ENCODE peak calls at places on chromosome 1, in four cellular contexts. V, U, L and G are unnamed samples.

GRCh38 chr1:45009956-45010854 is 919 bp downstream of the HECTD3 start:
- DNase-seq in U (peak; percentile 19), V (peak; percentile 65), L (no peak), G (no peak)

GRCh38 chr1:182185822-182186756 is 124.6 kb upstream of the ZNF648 start:
- DNase-seq in L (no peak), U (peak; percentile 56), V (no peak), G (peak; percentile 56)

GRCh38 chr1:50183734-50184133 is 75.0 kb downstream of the ELAVL4 start:
- DNase-seq in L (no peak), U (no peak), V (no peak), G (no peak)

GRCh38 chr1:10143961-10144485 is 66.3 kb upstream of the KIF1B start:
- DNase-seq in V (no peak), U (no peak), L (no peak), G (no peak)

GRCh38 chr1:180252638-180253536 is 22.8 kb downstream of the LHX4 start:
- DNase-seq in L (peak; percentile 78), V (peak; percentile 89), U (peak; percentile 71), G (no peak)

GRCh38 chr1:94349853-94350252 is 68.3 kb upstream of the ABCD3 start:
- DNase-seq in U (no peak), L (no peak), V (no peak), G (no peak)

GRCh38 chr1:210416049-210416448 is 87.3 kb downstream of the HHAT start:
- DNase-seq in U (no peak), L (no peak), V (no peak), G (peak; percentile 46)

GRCh38 chr1:2229032-2229920 is 1.2 kb downstream of the SKI start:
- DNase-seq in L (peak; percentile 82), V (peak; percentile 93), U (no peak), G (no peak)

GRCh38 chr1:11944358-11944981 is 10.0 kb downstream of the PLOD1 start:
- DNase-seq in V (no peak), L (no peak), U (no peak), G (no peak)

GRCh38 chr1:19067912-19068638 is 111.6 kb upstream of the IFFO2 start:
- DNase-seq in V (no peak), U (no peak), L (no peak), G (no peak)

GRCh38 chr1:180964056-180964455 is 51.4 kb downstream of the KIAA1614 start:
- DNase-seq in V (no peak), U (no peak), L (no peak), G (no peak)

GRCh38 chr1:229717774-229718173 is 91.7 kb downstream of the URB2 start:
- DNase-seq in U (no peak), L (no peak), V (no peak), G (no peak)

GRCh38 chr1:69739181-69739580 is 171.5 kb downstream of the LRRC7 start:
- DNase-seq in L (no peak), V (no peak), U (no peak), G (no peak)

GRCh38 chr1:44029911-44030605 is 1.2 kb downstream of the SLC6A9 start:
- DNase-seq in U (peak; percentile 76), V (peak; percentile 96), L (peak; percentile 92), G (peak; percentile 94)

GRCh38 chr1:43719063-43719462 is 11.7 kb downstream of the ST3GAL3 start:
- DNase-seq in V (no peak), U (no peak), L (no peak), G (no peak)

GRCh38 chr1:192654607-192655389 is 18.9 kb downstream of the RGS13 start:
- DNase-seq in U (no peak), L (no peak), V (no peak), G (no peak)

GRCh38 chr1:229430761-229431269 is 3.1 kb downstream of the ACTA1 start:
- DNase-seq in U (no peak), L (no peak), V (peak; percentile 92), G (peak; percentile 81)

GRCh38 chr1:27141266-27142003 is 13.5 kb downstream of the SLC9A1 start:
- DNase-seq in L (no peak), V (no peak), U (no peak), G (no peak)
- H3K4me1 ChIP-seq in L (no peaks in the 10 kb centered on the region), V (peaks cover 49% of the 10 kb centered on the region), U (peaks cover 36% of the 10 kb centered on the region), G (peaks cover 47% of the 10 kb centered on the region)

GRCh38 chr1:54340434-54340833 is 65.8 kb downstream of the SSBP3 start:
- DNase-seq in L (no peak), V (no peak), U (no peak), G (no peak)
- H3K4me1 ChIP-seq in L (no peaks in the 10 kb centered on the region), V (peaks cover 21% of the 10 kb centered on the region), U (no peaks in the 10 kb centered on the region), G (peaks cover 47% of the 10 kb centered on the region)

GRCh38 chr1:54570161-54570560 is 22.1 kb downstream of the ACOT11 start:
- DNase-seq in L (no peak), U (no peak), V (no peak), G (no peak)
- H3K4me1 ChIP-seq in L (no peaks in the 10 kb centered on the region), U (no peaks in the 10 kb centered on the region), V (peaks cover 4% of the 10 kb centered on the region), G (peaks cover 36% of the 10 kb centered on the region)

GRCh38 chr1:203038217-203038741 is 12.0 kb downstream of the PPFIA4 start:
- DNase-seq in V (peak; percentile 83), L (peak; percentile 88), U (peak; percentile 45), G (no peak)
- H3K4me1 ChIP-seq in V (peaks cover 9% of the 10 kb centered on the region), L (no peaks in the 10 kb centered on the region), U (peaks cover 15% of the 10 kb centered on the region), G (peaks cover 36% of the 10 kb centered on the region)

GRCh38 chr1:5478156-5478695 is 514.0 kb downstream of the NPHP4 start:
- DNase-seq in U (no peak), L (no peak), V (no peak), G (no peak)

GRCh38 chr1:5478961-5479360 is 513.3 kb downstream of the NPHP4 start:
- DNase-seq in U (no peak), V (no peak), L (no peak), G (no peak)

GRCh38 chr1:5480306-5480705 is 511.9 kb downstream of the NPHP4 start:
- DNase-seq in L (no peak), U (no peak), V (no peak), G (no peak)

GRCh38 chr1:5480906-5481305 is 511.3 kb downstream of the NPHP4 start:
- DNase-seq in V (no peak), L (no peak), U (no peak), G (no peak)

GRCh38 chr1:5479876-5480275 is 512.3 kb downstream of the NPHP4 start:
- DNase-seq in L (no peak), V (no peak), U (no peak), G (no peak)
- H3K4me1 ChIP-seq in L (no peaks in the 10 kb centered on the region), V (no peaks in the 10 kb centered on the region), U (no peaks in the 10 kb centered on the region), G (no peaks in the 10 kb centered on the region)

GRCh38 chr1:14109276-14109635 is 409.3 kb downstream of the PRDM2 start:
- DNase-seq in V (no peak), L (no peak), U (no peak), G (no peak)

GRCh38 chr1:14112613-14113012 is 412.6 kb downstream of the PRDM2 start:
- DNase-seq in V (no peak), U (no peak), L (no peak), G (no peak)

GRCh38 chr1:14110040-14110439 is 410.1 kb downstream of the PRDM2 start:
- DNase-seq in U (no peak), V (no peak), L (no peak), G (no peak)

GRCh38 chr1:14113271-14113670 is 413.3 kb downstream of the PRDM2 start:
- DNase-seq in U (no peak), V (no peak), L (no peak), G (no peak)

DNA sequence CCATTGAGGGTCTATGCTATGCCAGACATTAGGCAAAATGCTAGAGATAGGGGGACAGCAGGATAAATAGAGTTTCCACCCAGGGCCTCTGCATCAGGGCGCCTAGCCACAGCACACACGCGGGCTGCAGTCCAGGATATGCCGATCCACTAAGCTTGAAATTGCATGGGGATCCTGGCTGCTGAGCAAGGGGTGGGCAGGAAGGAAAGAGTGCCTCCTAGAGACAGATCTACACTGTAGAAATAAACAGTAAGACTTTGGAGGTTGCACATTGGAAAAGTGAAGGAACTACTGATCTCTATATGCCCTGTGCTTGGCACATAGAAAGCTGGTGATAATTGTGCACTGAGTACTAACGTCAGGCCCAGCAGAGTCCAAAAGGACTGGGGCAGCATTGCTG is 411.1 kb downstream of the PRDM2 start:
- DNase-seq in V (no peak), U (no peak), L (no peak), G (no peak)
- H3K4me1 ChIP-seq in V (peaks cover 2% of the 10 kb centered on the region), U (no peaks in the 10 kb centered on the region), L (no peaks in the 10 kb centered on the region), G (no peaks in the 10 kb centered on the region)

DNA sequence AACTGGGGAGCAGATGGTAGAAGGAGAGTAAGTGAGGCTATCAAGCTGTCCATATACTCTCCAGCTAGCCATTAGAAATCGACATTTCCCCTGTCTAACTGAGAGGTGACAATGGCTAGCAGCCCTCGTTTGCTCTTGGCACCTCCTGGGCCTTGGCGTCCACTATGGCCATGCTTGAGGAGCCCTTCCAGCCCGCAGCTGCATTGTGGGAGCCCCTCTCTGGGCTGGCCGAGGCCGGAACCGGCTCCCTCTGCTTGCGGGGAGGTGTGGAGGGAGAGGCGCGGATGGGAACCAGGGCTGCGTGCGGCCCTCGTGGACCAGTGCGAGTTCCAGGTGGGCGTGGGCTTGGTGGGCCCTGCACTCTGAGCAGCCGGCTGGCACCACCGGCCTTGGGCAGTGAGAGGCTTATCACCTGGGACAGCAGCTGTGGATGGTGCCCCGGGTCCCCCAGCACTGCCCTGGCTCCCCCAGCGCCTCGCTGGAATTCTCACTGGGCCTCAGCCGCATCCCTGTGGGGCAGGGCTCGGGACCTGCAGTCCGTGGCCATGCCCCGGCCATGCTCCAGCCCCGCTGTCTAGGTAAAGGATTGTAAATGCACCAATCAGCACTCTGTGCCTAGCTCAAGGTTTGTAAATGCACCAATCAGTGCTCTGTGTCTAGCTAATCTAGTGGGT is 56.2 kb upstream of the PARP1 start:
- DNase-seq in U (no peak), L (no peak), V (no peak), G (no peak)
- H3K4me1 ChIP-seq in U (no peaks in the 10 kb centered on the region), L (no peaks in the 10 kb centered on the region), V (no peaks in the 10 kb centered on the region), G (no peaks in the 10 kb centered on the region)

DNA sequence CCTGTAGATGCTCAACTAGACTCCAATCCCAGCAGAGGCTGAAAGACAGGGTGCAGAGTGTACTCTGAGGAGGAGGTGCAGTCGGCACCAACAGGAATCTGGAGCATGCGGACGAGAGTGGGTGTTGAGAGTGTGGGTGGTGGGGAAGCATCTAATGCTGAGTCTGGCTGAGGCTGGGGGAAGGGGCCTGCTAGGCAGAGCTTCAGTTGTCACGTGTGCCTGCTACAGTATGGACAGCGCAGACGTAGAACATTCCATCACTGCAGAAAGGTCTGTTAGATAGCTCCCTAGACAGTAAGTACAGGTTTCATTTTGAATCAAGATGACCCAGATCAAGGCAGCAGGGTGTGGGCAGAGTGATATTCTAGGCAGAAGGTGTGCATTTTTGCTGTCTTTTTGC is 23.1 kb downstream of the SNAP47 start:
- DNase-seq in L (no peak), V (no peak), U (no peak), G (no peak)
- H3K4me1 ChIP-seq in L (no peaks in the 10 kb centered on the region), V (peaks cover 9% of the 10 kb centered on the region), U (peaks cover 18% of the 10 kb centered on the region), G (peaks cover 17% of the 10 kb centered on the region)